ENCODE peak calls at places on chromosomes 5 and 9, in six cellular contexts. X is activated T-helper 2 cell treated with anti-CD3 and anti-CD28 coated beads, Interferon-gamma antibody, Interleukin-2, Interleukin-4, amounts not matched to agents 10 μg/mL and 5 μg/mL and 100 μg/mL, durations not matched to agents 14 hours and 24 hours and 36 hours; V is coronary artery; M is stimulated activated CD4-positive, alpha-beta T cell treated with anti-CD3 and anti-CD28 coated beads, TNF-alpha, amount 100 ng/mL, for 4 hours; Y is CD8-positive, alpha-beta memory T cell; I is ACHN. P is an unnamed sample.

GRCh38 chr5:176619569-176620332 is 9.8 kb upstream of the GPRIN1 start:
- DNase-seq in V (no peak), I (no peak), Y (no peak), M (no peak), X (no peak), P (no peak)

GRCh38 chr9:137607141-137607857 is 1.8 kb downstream of the ARRDC1 start:
- DNase-seq in X (no peak), M (no peak), Y (no peak), I (no peak), V (no peak), P (peak)

GRCh38 chr5:155082401-155082800 is 68.8 kb downstream of the KIF4B start:
- DNase-seq in V (no peak), I (peak), X (no peak), Y (no peak), M (no peak), P (peak)

GRCh38 chr5:149063017-149063687 is at the start of gene SH3TC2:
- DNase-seq in I (peak), X (no peak), Y (no peak), M (no peak), V (no peak), P (peak)

GRCh38 chr9:69143291-69143690 is 30.8 kb upstream of the TJP2 start:
- DNase-seq in X (no peak), M (no peak), Y (no peak), I (no peak), V (no peak), P (no peak)

GRCh38 chr5:35458824-35459207 is 158.8 kb upstream of the SPEF2 start:
- DNase-seq in M (no peak), I (no peak), V (no peak), X (no peak), Y (no peak), P (no peak)

GRCh38 chr9:100848731-100849130 is 179.8 kb upstream of the PLPPR1 start:
- DNase-seq in X (no peak), I (no peak), V (no peak), Y (no peak), M (no peak), P (no peak)

GRCh38 chr5:142874537-142874936 is 104.4 kb downstream of the ARHGAP26 start:
- DNase-seq in M (no peak), V (peak), Y (no peak), X (no peak), I (peak), P (peak)

GRCh38 chr5:90264930-90265857 is 144.4 kb downstream of the CETN3 start:
- DNase-seq in I (peak), Y (peak), V (no peak), M (peak), X (peak), P (peak)

GRCh38 chr5:67166460-67166871 is 30.1 kb downstream of the CD180 start:
- DNase-seq in V (peak), X (peak), M (peak), I (no peak), Y (peak), P (no peak)

GRCh38 chr5:150117945-150118560 is 31.7 kb upstream of the CSF1R start:
- DNase-seq in V (no peak), I (no peak), X (no peak), M (no peak), Y (no peak), P (peak)

P was measured in EH.